ENCODE peak calls at places on chromosomes 13 and 19, in nine cellular contexts. H, S, P, A, J, C, R, D and M are unnamed samples.

GRCh38 chr19:28456708-28457320 is 756.1 kb downstream of the UQCRFS1 start:
- DNase-seq in H (peak; percentile 3), S (no peak), P (no peak), A (no peak), J (no peak), C (no peak), R (no peak), D (no peak), M (no peak)

GRCh38 chr13:29676535-29676934 is 81.0 kb upstream of the SLC7A1 start:
- DNase-seq in H (no peak), S (no peak), P (no peak), A (no peak), J (no peak), C (no peak), R (no peak), D (no peak), M (no peak)

GRCh38 chr19:6061420-6062130 is 48.7 kb downstream of the RFX2 start:
- DNase-seq in H (no peak), S (no peak), P (no peak), A (no peak), J (no peak), C (no peak), R (no peak), D (no peak), M (no peak)

GRCh38 chr19:15296353-15296752 is 36.0 kb downstream of the BRD4 start:
- DNase-seq in H (no peak), S (no peak), P (no peak), A (no peak), J (no peak), C (peak; percentile 52), R (no peak), D (no peak), M (no peak)

GRCh38 chr19:3358392-3358918 is 7.9 kb upstream of the NFIC start:
- DNase-seq in H (no peak), S (no peak), P (no peak), A (no peak), J (no peak), C (peak; percentile 74), R (no peak), D (no peak), M (no peak)

GRCh38 chr13:94706854-94707399 is 5.4 kb downstream of the SOX21 start:
- DNase-seq in H (no peak), S (no peak), P (no peak), A (no peak), J (no peak), C (peak; percentile 26), R (no peak), D (peak; percentile 54), M (no peak)

GRCh38 chr13:92941167-92941566 is 285.4 kb upstream of the GPC6 start:
- DNase-seq in H (no peak), S (no peak), P (no peak), A (no peak), J (no peak), C (no peak), R (no peak), D (peak; percentile 4), M (no peak)

GRCh38 chr19:29923653-29924052 is 18.4 kb upstream of the URI1 start:
- DNase-seq in H (no peak), S (no peak), P (no peak), A (no peak), J (no peak), C (no peak), R (no peak), D (no peak), M (no peak)

GRCh38 chr19:10478903-10479384 is 24.2 kb downstream of the KEAP1 start:
- DNase-seq in H (peak; percentile 31), S (peak; percentile 51), P (peak; percentile 80), A (no peak), J (peak; percentile 83), C (peak; percentile 90), R (peak; percentile 96), D (peak; percentile 98), M (no peak)

DNA sequence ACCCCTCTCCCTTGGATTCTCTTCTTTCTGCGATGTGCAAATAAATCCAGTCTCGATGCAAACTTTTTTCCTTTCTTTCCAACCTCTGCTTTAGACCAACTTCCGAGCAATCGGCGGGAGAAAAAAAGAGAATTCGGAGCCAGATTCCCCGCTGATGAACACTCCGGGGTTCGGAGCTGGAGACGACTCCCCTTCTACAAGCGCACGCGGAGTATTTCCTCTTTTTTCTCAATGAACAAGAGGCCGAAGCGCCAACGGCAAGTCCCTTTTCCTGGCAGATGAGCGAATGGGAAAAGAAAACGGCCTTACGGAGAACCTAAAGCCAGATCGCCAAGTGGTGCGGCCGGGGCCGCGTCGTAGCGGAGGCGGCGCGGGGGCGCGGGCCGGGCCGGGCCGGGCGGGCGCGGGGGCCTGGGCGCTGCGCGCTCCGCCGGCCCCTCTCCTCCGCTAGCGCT is 256 bp downstream of the SPRY2 start:
- DNase-seq in H (peak; percentile 18), S (no peak), P (no peak), A (no peak), J (no peak), C (no peak), R (no peak), D (no peak), M (no peak)
- TF ChIP-seq REST in H (no peak), S (no peak), P (no peak), A (no peak), J (no peak), C (no peak), R (no peak), D (no peak), M (no peak)

DNA sequence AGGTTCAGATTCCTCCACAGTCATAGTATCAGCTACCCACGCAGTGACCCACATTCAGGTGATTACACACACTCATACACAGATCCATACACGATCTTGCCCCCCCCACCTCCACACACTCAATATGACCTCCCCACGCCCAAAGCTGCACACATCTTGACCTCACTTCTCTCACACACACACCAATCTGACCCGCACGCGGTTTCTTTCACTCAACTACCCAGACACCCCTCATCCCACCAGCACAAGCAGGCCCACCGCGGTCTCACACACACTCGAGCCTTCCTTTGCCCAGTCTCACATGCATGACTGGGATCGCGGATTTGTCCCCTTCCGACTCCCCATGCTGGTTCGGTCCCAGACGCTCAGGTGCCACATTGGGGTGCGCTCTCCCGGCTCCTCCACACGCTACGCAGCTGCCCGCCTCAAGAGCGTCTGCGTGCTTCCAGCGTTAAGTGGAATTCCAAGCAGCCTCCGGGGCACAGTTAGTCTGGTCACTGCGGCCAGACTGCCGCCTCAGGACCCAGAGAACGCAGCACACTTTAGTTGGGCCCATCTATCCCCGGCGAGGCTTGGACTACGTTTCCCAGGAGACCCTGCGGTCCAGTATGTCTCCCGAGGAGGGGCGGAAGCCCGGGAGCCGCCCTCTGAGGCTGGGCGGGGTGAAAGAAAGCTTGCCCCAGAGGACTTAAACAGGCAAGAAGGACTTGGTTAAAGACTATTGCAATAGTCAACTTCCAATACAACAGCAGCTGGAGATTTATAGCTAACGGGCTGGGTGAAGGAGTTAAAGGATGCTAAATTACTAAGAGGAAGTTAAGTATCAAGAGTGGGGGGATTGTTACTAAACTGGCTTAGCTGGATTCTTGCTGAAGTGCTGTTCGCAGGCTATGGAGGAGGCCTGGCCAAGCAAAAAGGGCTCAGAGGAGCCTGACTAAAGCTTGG is 703 bp upstream of the ZNF345 start:
- DNase-seq in H (peak; percentile 85), S (no peak), P (no peak), A (peak; percentile 84), J (peak; percentile 85), C (peak; percentile 87), R (peak; percentile 73), D (peak; percentile 96), M (peak; percentile 50)
- TF ChIP-seq REST in H (no peak), S (no peak), P (no peak), A (peak; percentile 1), J (no peak), C (no peak), R (no peak), D (no peak), M (no peak)

GRCh38 chr13:26513931-26514330 is 43.6 kb upstream of the WASF3 start:
- DNase-seq in H (no peak), S (no peak), P (no peak), A (no peak), J (no peak), C (no peak), R (no peak), D (no peak), M (no peak)
- TF ChIP-seq REST in H (no peak), S (no peak), P (no peak), A (no peak), J (no peak), C (no peak), R (no peak), D (no peak), M (no peak)

DNA sequence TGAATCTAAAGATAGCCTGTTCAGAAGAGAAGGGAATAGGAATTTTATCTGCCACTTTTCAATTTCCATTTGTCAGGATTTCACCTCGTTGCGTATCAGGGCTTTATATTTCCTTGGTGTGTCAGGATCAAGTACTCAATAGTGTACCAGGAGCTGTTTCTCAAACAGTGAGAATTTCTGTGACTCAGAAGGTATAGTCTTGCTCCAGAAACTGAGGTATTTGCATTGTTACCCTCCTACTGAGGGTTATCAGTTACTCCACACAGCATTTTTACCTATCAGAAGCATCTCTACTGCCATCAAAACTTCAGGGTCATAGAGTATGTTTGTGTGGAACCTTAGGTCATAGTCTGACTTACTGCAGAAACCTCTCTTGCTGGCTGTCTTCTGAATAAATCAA is 271.7 kb upstream of the EDNRB start:
- DNase-seq in H (no peak), S (no peak), P (no peak), A (no peak), J (no peak), C (no peak), R (no peak), D (no peak), M (no peak)
- TF ChIP-seq REST in H (no peak), S (no peak), P (no peak), A (no peak), J (no peak), C (no peak), R (no peak), D (no peak), M (no peak)

GRCh38 chr13:110664673-110665072 is 41.2 kb downstream of the CARS2 start:
- DNase-seq in H (no peak), S (no peak), P (no peak), A (no peak), J (no peak), C (no peak), R (no peak), D (no peak), M (no peak)
- TF ChIP-seq REST in H (no peak), S (no peak), P (no peak), A (no peak), J (no peak), C (no peak), R (no peak), D (no peak), M (no peak)

DNA sequence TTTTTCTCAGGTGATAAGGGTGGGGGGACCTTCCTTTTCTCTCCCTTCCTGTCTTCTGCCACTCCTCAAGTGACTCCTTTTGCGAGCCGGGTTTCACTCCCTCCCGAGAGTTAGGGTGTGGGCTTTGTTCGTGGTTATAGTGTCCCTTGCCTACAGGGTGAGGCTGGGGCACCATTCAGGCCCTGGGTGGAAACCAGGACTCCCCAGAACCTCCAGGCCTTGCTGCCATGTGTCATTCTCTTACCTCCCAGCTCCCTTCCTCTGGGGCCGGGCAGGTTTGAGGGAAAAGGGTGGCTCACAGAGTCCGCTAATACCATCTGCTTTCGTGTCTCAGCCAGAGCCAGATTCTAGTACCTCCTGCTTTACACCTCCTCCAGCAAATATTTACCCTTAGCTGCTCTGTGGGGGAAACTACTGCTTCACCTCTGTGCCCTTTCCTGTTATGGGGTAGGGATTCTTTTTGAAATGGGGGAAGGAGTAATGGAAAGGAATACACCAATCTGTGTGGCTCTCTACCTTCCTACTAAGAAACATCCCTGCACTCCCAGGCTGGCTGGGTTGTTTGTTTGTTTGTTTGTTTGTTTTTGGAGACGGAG is 2.8 kb downstream of the ACTN4 start:
- DNase-seq in H (no peak), S (no peak), P (no peak), A (no peak), J (no peak), C (no peak), R (peak; percentile 48), D (no peak), M (no peak)
- TF ChIP-seq REST in H (no peak), S (no peak), P (no peak), A (no peak), J (no peak), C (no peak), R (no peak), D (no peak), M (no peak)